ENCODE peak calls at places on chromosome 9, in eight cellular contexts. V is tibial artery, C is IMR-90, O is lower lobe of right lung, A is PC-9, W is A549, L is cardiac muscle cell, E is PC-3. Z is an unnamed sample.

GRCh38 chr9:123150708-123151503 is 117.4 kb downstream of the GPR21 start:
- DNase-seq in V (no peak), C (peak), W (no peak), A (no peak), O (no peak), E (peak), L (no peak), Z (no peak)

GRCh38 chr9:101536938-101537337 is 3.3 kb downstream of the RNF20 start:
- DNase-seq in L (peak), A (no peak), O (no peak), V (no peak), E (peak), C (peak), W (no peak), Z (peak)

GRCh38 chr9:70668751-70669150 is 254.3 kb upstream of the KLF9 start:
- DNase-seq in E (no peak), C (no peak), O (no peak), V (no peak), W (no peak), A (no peak), L (no peak), Z (no peak)

GRCh38 chr9:125525846-125526619 is 181.0 kb downstream of the MAPKAP1 start:
- DNase-seq in O (no peak), V (no peak), A (no peak), E (peak), W (no peak), C (peak), L (no peak), Z (no peak)

GRCh38 chr9:99463144-99463543 is 241.1 kb downstream of the SEC61B start:
- DNase-seq in E (no peak), C (no peak), V (no peak), L (no peak), W (no peak), A (no peak), O (no peak), Z (peak)

GRCh38 chr9:70639853-70640814 is 225.7 kb upstream of the KLF9 start:
- DNase-seq in O (no peak), L (peak), V (no peak), W (peak), A (no peak), E (peak), C (peak), Z (peak)

GRCh38 chr9:68740561-68740960 is 35.5 kb downstream of the PIP5K1B start:
- DNase-seq in A (peak), C (no peak), O (no peak), L (no peak), V (no peak), E (peak), W (peak), Z (peak)

GRCh38 chr9:130128782-130129424 is 43.3 kb upstream of the NCS1 start:
- DNase-seq in A (peak), O (peak), C (peak), W (no peak), L (peak), V (no peak), E (peak), Z (peak)

DNA sequence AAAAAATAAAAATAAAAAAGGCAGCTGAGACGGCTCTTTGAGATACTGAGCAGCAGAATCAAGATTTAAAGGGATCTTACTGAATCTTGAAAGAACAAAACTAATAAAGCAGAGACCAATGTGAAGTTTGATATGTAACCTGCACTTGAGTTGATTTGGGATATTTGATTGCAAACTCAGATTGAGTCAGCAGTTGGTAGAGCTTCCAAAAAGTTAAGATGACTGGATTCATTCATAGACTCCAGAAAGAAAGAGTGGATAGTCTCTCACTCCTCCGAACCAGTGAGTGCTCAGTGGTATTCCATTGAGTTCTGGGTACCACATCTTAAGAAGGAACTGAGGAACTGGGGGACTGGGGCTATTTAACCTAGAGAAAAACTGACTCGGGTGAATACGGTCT is 52.7 kb upstream of the TESK1 start:
- DNase-seq in C (peak), O (no peak), L (no peak), A (no peak), V (no peak), W (no peak), E (peak), Z (no peak)
- H3K27ac ChIP-seq in C (no peak), O (no peak), L (no peak), A (no peak), V (peak), W (peak), E (no peak), Z (no peak)

GRCh38 chr9:116555556-116556180 is 131.4 kb upstream of the TRIM32 start:
- DNase-seq in A (no peak), W (no peak), E (no peak), O (no peak), V (no peak), L (no peak), C (no peak), Z (no peak)

GRCh38 chr9:116549786-116550660 is 137.1 kb upstream of the TRIM32 start:
- DNase-seq in V (no peak), O (no peak), C (peak), L (no peak), A (no peak), E (no peak), W (no peak), Z (no peak)

GRCh38 chr9:116550728-116551436 is 136.2 kb upstream of the TRIM32 start:
- DNase-seq in E (no peak), A (peak), O (no peak), V (no peak), C (peak), L (no peak), W (no peak), Z (no peak)

GRCh38 chr9:116558035-116558434 is 129.1 kb upstream of the TRIM32 start:
- DNase-seq in C (no peak), O (no peak), V (no peak), L (no peak), A (no peak), W (no peak), E (no peak), Z (no peak)

DNA sequence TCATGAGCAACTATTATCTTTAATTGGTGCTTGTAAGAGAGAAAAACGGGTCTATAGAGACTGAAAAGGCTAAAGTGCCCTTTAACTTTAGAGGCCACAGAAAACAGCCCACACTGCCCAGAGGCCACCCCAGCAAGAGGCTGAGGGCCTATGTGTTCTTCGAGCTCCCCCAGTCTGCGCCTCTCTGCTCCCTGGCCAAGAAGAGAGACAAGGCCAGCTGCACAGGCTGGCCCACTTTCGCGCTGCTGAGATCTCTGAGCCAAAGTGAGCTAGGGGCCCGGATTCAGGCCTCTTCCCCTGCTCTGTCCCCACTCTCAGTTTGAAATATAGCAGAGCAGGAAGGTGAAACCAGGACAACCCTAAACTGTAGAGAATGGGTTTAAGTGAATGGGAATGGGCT is 132.0 kb upstream of the TRIM32 start:
- DNase-seq in W (no peak), C (no peak), V (no peak), O (no peak), E (no peak), A (no peak), L (no peak), Z (no peak)
- H3K27ac ChIP-seq in W (peak), C (no peak), V (no peak), O (no peak), E (no peak), A (no peak), L (no peak), Z (no peak)

DNA sequence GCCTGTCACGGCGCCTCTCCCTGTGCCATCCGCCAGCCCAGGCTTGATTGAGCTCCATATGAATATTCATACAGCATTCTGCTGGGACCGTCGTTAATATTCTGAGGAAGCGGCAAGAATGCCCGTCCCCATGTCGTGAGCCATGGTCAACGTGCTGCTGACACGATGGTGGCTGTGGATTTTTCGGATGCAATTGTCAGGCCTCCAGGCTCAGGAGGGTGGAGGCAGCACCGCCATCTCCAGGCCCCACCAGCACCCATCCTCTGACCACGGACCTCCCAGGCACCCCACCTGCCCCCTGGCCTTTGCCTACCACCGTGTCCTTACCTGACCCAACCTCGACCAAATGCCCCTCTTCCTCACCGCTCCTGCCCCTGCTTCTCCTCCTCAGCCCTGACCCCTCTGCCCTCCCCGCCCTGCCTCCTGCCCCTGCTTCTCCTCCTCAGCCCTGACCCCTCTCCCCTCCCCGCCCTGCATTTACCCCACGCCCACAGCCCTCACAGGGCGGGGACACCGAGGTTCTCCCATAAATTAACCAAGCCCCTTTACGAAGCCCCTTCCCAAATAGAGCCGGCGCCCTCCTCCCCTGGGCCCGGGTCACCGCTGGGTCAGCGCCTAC is 9.9 kb downstream of the TMEM250 start:
- DNase-seq in A (peak), L (no peak), O (no peak), V (no peak), C (no peak), E (no peak), W (no peak), Z (no peak)
- H3K27ac ChIP-seq in A (no peak), L (peak), O (peak), V (peak), C (peak), E (no peak), W (peak), Z (peak)

GRCh38 chr9:94175669-94176068 is 83.4 kb upstream of the ZNF169 start:
- DNase-seq in W (no peak), V (no peak), L (no peak), C (peak), A (no peak), O (no peak), E (no peak), Z (no peak)
- H3K27ac ChIP-seq in W (no peak), V (no peak), L (no peak), C (no peak), A (no peak), O (no peak), E (no peak), Z (no peak)

GRCh38 chr9:104915049-104915448 is 12.9 kb downstream of the ABCA1 start:
- DNase-seq in L (no peak), O (no peak), A (no peak), C (no peak), V (no peak), W (no peak), E (no peak), Z (no peak)
- H3K27ac ChIP-seq in L (peak), O (no peak), A (no peak), C (no peak), V (no peak), W (no peak), E (no peak), Z (no peak)

GRCh38 chr9:93552923-93553322 is 23.5 kb upstream of the PHF2 start:
- DNase-seq in L (no peak), E (no peak), V (no peak), C (no peak), W (no peak), A (no peak), O (no peak), Z (no peak)

GRCh38 chr9:93555370-93555769 is 21.0 kb upstream of the PHF2 start:
- DNase-seq in L (no peak), V (no peak), C (no peak), A (no peak), E (no peak), W (no peak), O (no peak), Z (no peak)

GRCh38 chr9:93549636-93550035 is 26.7 kb upstream of the PHF2 start:
- DNase-seq in W (no peak), C (no peak), L (no peak), E (no peak), V (no peak), A (no peak), O (no peak), Z (no peak)
- H3K27ac ChIP-seq in W (no peak), C (no peak), L (peak), E (no peak), V (no peak), A (no peak), O (no peak), Z (no peak)

GRCh38 chr9:136543830-136544548 is 1.9 kb downstream of the NOTCH1 start:
- DNase-seq in A (no peak), O (no peak), L (no peak), V (no peak), E (no peak), W (no peak), C (no peak), Z (no peak)
- H3K27ac ChIP-seq in A (no peak), O (peak), L (no peak), V (peak), E (no peak), W (no peak), C (no peak), Z (no peak)

DNA sequence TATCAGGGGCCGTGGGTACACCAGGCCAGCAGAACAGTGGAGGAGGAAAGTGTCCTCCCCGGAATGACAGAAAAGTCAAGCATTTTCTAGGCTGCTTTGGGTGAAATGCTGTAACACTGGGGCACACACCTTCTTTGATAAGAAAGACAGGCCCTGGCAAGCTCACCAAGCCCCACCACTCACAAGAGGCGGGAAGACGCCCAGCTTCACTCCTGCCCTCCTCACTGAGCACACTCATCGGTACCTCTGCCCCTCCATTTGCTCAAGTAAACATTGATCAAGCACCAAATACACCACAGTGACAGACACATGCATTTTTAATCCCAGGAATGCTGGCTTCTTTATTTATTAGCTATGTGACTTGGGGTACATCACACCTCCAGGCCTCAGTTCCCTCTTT is 43.1 kb downstream of the B4GALT1 start:
- DNase-seq in L (no peak), O (no peak), A (no peak), W (no peak), E (no peak), C (no peak), V (no peak), Z (no peak)
- H3K27ac ChIP-seq in L (no peak), O (no peak), A (no peak), W (no peak), E (no peak), C (no peak), V (no peak), Z (no peak)

DNA sequence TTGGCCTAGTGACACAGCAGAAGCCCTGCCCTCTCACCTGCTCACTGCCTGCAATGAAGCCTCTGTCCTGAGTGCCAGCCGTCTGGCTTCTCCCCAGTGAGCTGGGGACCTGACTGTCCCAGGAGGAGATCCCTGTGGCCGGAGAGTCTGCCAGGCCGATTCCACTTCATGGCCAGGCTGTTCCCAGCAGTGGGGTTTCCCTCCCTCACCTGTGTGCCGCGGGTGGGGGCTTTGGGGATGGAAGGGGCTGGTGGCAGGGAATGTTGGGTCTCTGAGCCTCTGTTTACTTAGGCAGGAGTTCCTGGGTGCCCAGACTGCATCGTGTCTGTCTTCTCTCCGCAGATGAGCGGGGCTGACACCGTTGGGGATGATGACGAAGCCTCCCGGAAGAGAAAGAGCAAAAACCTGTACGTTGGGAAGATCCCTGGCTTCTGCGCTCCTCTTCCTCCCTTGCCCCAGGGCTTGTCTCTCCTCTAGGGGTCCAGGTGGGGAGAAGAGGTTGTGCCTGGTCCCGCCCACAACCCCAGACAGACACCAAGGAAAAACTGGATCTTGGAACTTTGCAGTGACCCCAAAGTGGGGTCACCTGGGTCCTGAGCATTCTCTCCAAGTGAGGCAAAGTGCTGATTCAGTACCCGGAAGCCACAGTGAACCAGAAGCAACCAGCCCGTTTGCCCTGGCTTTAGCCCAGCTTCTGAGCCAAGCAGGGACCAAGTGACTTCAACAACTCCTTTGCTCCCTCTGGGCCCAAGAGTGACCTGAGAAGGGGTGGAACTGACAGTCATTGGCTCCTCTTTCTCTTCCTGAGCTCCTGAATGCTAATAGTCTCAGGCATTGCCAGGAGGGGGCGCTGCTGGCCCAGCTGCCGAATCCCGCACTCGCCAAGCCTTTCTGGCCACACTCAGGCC is 127.7 kb downstream of the RGS3 start:
- DNase-seq in L (peak), V (peak), O (peak), E (peak), A (no peak), W (peak), C (peak), Z (peak)
- H3K27ac ChIP-seq in L (no peak), V (peak), O (peak), E (no peak), A (no peak), W (peak), C (no peak), Z (no peak)